ENCODE peak calls at places on chromosomes 16 and 17, in eight cellular contexts. O, B, D, U, V, Z, S and L are unnamed samples.

GRCh38 chr17:81651692-81652091 is 4.7 kb downstream of the PDE6G start:
- DNase-seq in O (no peak), B (no peak), D (no peak), U (peak), V (no peak), Z (no peak), S (peak), L (peak)

GRCh38 chr16:27368358-27368722 is 33.6 kb upstream of the IL21R start:
- DNase-seq in O (no peak), B (peak), D (no peak), U (no peak), V (no peak), Z (no peak), S (no peak), L (no peak)

GRCh38 chr16:15507299-15507958 is 73.0 kb downstream of the BMERB1 start:
- DNase-seq in O (no peak), B (no peak), D (peak), U (peak), V (no peak), Z (no peak), S (no peak), L (peak)

GRCh38 chr17:34252138-34252889 is 2.8 kb upstream of the CCL2 start:
- DNase-seq in O (no peak), B (no peak), D (peak), U (peak), V (peak), Z (no peak), S (peak), L (peak)

GRCh38 chr16:80260906-80261311 is 279.9 kb upstream of the DYNLRB2 start:
- DNase-seq in O (no peak), B (no peak), D (no peak), U (peak), V (no peak), Z (no peak), S (no peak), L (no peak)

GRCh38 chr17:27430882-27431491 is 25.3 kb upstream of the KSR1 start:
- DNase-seq in O (no peak), B (no peak), D (no peak), U (peak), V (no peak), Z (no peak), S (peak), L (peak)

GRCh38 chr16:81403601-81404391 is 40.8 kb upstream of the CMIP start:
- DNase-seq in O (peak), B (peak), D (peak), U (peak), V (peak), Z (peak), S (peak), L (peak)

GRCh38 chr16:66299349-66299748 is 67.1 kb upstream of the CDH5 start:
- DNase-seq in O (peak), B (no peak), D (no peak), U (no peak), V (no peak), Z (no peak), S (no peak), L (no peak)

GRCh38 chr16:30417447-30418349 is 10.3 kb downstream of the ZNF771 start:
- DNase-seq in O (peak), B (peak), D (peak), U (peak), V (peak), Z (peak), S (peak), L (peak)

GRCh38 chr17:74117999-74118421 is 85.5 kb upstream of the RPL38 start:
- DNase-seq in O (no peak), B (no peak), D (no peak), U (no peak), V (peak), Z (no peak), S (no peak), L (no peak)

GRCh38 chr16:70438325-70438982 is 446 bp downstream of the ST3GAL2 start:
- DNase-seq in O (no peak), B (no peak), D (peak), U (no peak), V (peak), Z (no peak), S (no peak), L (no peak)